ENCODE peak calls at places on chromosome 1, in four cellular contexts. R is GM20000, J is ELF-1, S is kidney tubule cell. H is an unnamed sample.

GRCh38 chr1:150515328-150516049 is at the start of gene FALEC:
- DNase-seq in J (peak), R (peak), S (peak), H (peak)

GRCh38 chr1:220363196-220363831 is 91.1 kb upstream of the RAB3GAP2 start:
- DNase-seq in J (no peak), R (no peak), S (no peak), H (no peak)

GRCh38 chr1:11453742-11454442 is 25.1 kb upstream of the DISP3 start:
- DNase-seq in R (no peak), J (peak), S (no peak), H (no peak)

GRCh38 chr1:181010789-181011188 is 11.9 kb downstream of the STX6 start:
- DNase-seq in R (no peak), S (no peak), J (no peak), H (no peak)

GRCh38 chr1:228953207-228953606 is 217.9 kb downstream of the RHOU start:
- DNase-seq in S (no peak), R (no peak), J (no peak), H (no peak)

GRCh38 chr1:196152086-196152485 is 456.2 kb downstream of the KCNT2 start:
- DNase-seq in S (no peak), J (no peak), R (no peak), H (no peak)

GRCh38 chr1:15337656-15338402 is 71.9 kb upstream of the EFHD2 start:
- DNase-seq in S (peak), R (no peak), J (peak), H (no peak)

GRCh38 chr1:147892216-147892615 is 10.4 kb upstream of the GJA8 start:
- DNase-seq in S (peak), R (no peak), J (peak), H (no peak)

GRCh38 chr1:97499667-97500066 is 421.2 kb downstream of the DPYD start:
- DNase-seq in J (no peak), S (no peak), R (no peak), H (no peak)

GRCh38 chr1:223683586-223684487 is 18.3 kb upstream of the CAPN8 start:
- DNase-seq in R (peak), S (peak), J (peak), H (peak)

GRCh38 chr1:21706151-21706835 is 37.1 kb upstream of the RAP1GAP start:
- DNase-seq in J (peak), R (no peak), S (no peak), H (no peak)

GRCh38 chr1:158329807-158330206 is 1.5 kb downstream of the CD1B start:
- DNase-seq in R (peak), S (peak), J (no peak), H (no peak)

GRCh38 chr1:154861607-154862094 is 8.4 kb downstream of the KCNN3 start:
- DNase-seq in R (no peak), J (no peak), S (no peak), H (no peak)

GRCh38 chr1:22579541-22580155 is 16.4 kb downstream of the EPHA8 start:
- DNase-seq in J (no peak), R (no peak), S (no peak), H (no peak)

GRCh38 chr1:202568466-202569196 is 141.6 kb downstream of the SYT2 start:
- DNase-seq in S (peak), J (no peak), R (peak), H (no peak)

GRCh38 chr1:176789571-176790090 is 326.7 kb downstream of the PAPPA2 start:
- DNase-seq in S (peak), R (no peak), J (no peak), H (no peak)

GRCh38 chr1:156836041-156836654 is 19.5 kb upstream of the SH2D2A start:
- DNase-seq in J (no peak), R (peak), S (no peak), H (no peak)

GRCh38 chr1:58763214-58763613 is 20.6 kb downstream of the JUN start:
- DNase-seq in S (peak), R (no peak), J (no peak), H (no peak)

GRCh38 chr1:33738536-33738935 is 125.3 kb upstream of the HMGB4 start:
- DNase-seq in R (no peak), J (no peak), S (no peak), H (no peak)

GRCh38 chr1:55272994-55273393 is 57.8 kb upstream of the USP24 start:
- DNase-seq in R (no peak), J (peak), S (no peak), H (no peak)

GRCh38 chr1:4549933-4550332 is 104.5 kb upstream of the AJAP1 start:
- DNase-seq in R (no peak), J (no peak), S (no peak), H (no peak)

GRCh38 chr1:78516716-78517115 is 25.9 kb downstream of the PTGFR start:
- DNase-seq in S (no peak), R (no peak), J (no peak), H (no peak)

GRCh38 chr1:109722920-109723319 is 10.9 kb downstream of the GSTM5 start:
- DNase-seq in S (no peak), J (no peak), R (no peak), H (no peak)

GRCh38 chr1:230240446-230241076 is 173.5 kb downstream of the GALNT2 start:
- DNase-seq in R (no peak), J (no peak), S (no peak), H (no peak)

GRCh38 chr1:6515771-6516170 is 24.3 kb upstream of the PLEKHG5 start:
- DNase-seq in R (no peak), J (no peak), S (peak), H (no peak)

GRCh38 chr1:218711884-218712674 is 366.9 kb downstream of the TGFB2 start:
- DNase-seq in J (no peak), R (no peak), S (peak), H (no peak)

GRCh38 chr1:76593614-76594013 is 273.7 kb upstream of the ST6GALNAC5 start:
- DNase-seq in J (no peak), S (no peak), R (no peak), H (no peak)

GRCh38 chr1:225896937-225897549 is 8.1 kb upstream of the LEFTY1 start:
- DNase-seq in R (peak), S (peak), J (no peak), H (no peak)

GRCh38 chr1:31759266-31760023 is 4.7 kb downstream of the ADGRB2 start:
- DNase-seq in J (no peak), S (peak), R (no peak), H (no peak)

GRCh38 chr1:40770296-40771070 is 13.1 kb upstream of the KCNQ4 start:
- DNase-seq in R (no peak), S (no peak), J (no peak), H (no peak)

GRCh38 chr1:61448934-61449368 is 276.0 kb downstream of the TM2D1 start:
- DNase-seq in R (no peak), J (no peak), S (no peak), H (no peak)

GRCh38 chr1:157352817-157353408 is 199.4 kb downstream of the FCRL5 start:
- DNase-seq in J (peak), R (no peak), S (no peak), H (no peak)

GRCh38 chr1:8016244-8017241 is 9.6 kb downstream of the ERRFI1 start:
- DNase-seq in J (no peak), R (no peak), S (no peak), H (no peak)

GRCh38 chr1:216632980-216633379 is 90.2 kb downstream of the ESRRG start:
- DNase-seq in R (no peak), S (no peak), J (no peak), H (no peak)

H was measured in HEK293T.